ENCODE peak calls at places on chromosomes 2 and 18, in seven cellular contexts. X is H1, T is sigmoid colon, U is A549, Q is thyroid gland, P is endothelial cell of umbilical vein, B is transverse colon. O is an unnamed sample.

GRCh38 chr18:36737321-36737720 is 91.5 kb downstream of the TPGS2 start:
- DNase-seq in X (no peak), T (no peak), U (no peak), Q (no peak), P (no peak), B (no peak), O (no peak)

GRCh38 chr2:221874444-221874843 is 302.3 kb upstream of the EPHA4 start:
- DNase-seq in X (no peak), T (no peak), U (no peak), Q (no peak), P (no peak), B (no peak), O (no peak)

GRCh38 chr2:8855019-8855418 is 17.6 kb upstream of the KIDINS220 start:
- DNase-seq in X (no peak), T (no peak), U (no peak), Q (no peak), P (no peak), B (no peak), O (no peak)

GRCh38 chr18:51398104-51398503 is 200.6 kb upstream of the MEX3C start:
- DNase-seq in X (no peak), T (no peak), U (no peak), Q (no peak), P (no peak), B (no peak), O (no peak)

GRCh38 chr18:25113081-25113480 is 238.9 kb downstream of the ZNF521 start:
- DNase-seq in X (no peak), T (no peak), U (no peak), Q (no peak), P (no peak), B (no peak), O (no peak)

GRCh38 chr2:170928036-170928823 is 823 bp upstream of the GORASP2 start:
- DNase-seq in X (no peak), T (no peak), U (peak), Q (no peak), P (no peak), B (no peak), O (peak)

GRCh38 chr2:172248381-172249173 is 145.9 kb upstream of the DLX2 start:
- DNase-seq in X (no peak), T (no peak), U (no peak), Q (no peak), P (peak), B (no peak), O (no peak)

GRCh38 chr18:51610481-51610880 is 413.0 kb upstream of the MEX3C start:
- DNase-seq in X (no peak), T (no peak), U (no peak), Q (no peak), P (no peak), B (no peak), O (no peak)

GRCh38 chr2:178767099-178768060 is 39.8 kb downstream of the TTN start:
- DNase-seq in X (no peak), T (no peak), U (no peak), Q (no peak), P (no peak), B (no peak), O (no peak)

GRCh38 chr2:215431290-215431689 is 4.6 kb downstream of the FN1 start:
- DNase-seq in X (no peak), T (no peak), U (no peak), Q (no peak), P (no peak), B (no peak), O (no peak)

GRCh38 chr18:75048776-75049454 is 160.0 kb downstream of the PTGR3 start:
- DNase-seq in X (no peak), T (no peak), U (no peak), Q (peak), P (peak), B (no peak), O (no peak)

GRCh38 chr2:70962885-70963878 is 15.2 kb upstream of the ANKRD53 start:
- DNase-seq in X (no peak), T (no peak), U (no peak), Q (no peak), P (no peak), B (no peak), O (no peak)

GRCh38 chr2:120512321-120512710 is 166.4 kb downstream of the INHBB start:
- DNase-seq in X (no peak), T (peak), U (no peak), Q (no peak), P (no peak), B (no peak), O (no peak)

GRCh38 chr18:31510319-31510718 is 12.3 kb downstream of the DSG2 start:
- DNase-seq in X (no peak), T (no peak), U (no peak), Q (no peak), P (no peak), B (no peak), O (no peak)

GRCh38 chr2:65057391-65058052 is 1.3 kb downstream of the CEP68 start:
- DNase-seq in X (no peak), T (no peak), U (no peak), Q (no peak), P (peak), B (no peak), O (peak)

GRCh38 chr2:174717273-174717672 is 47.0 kb downstream of the CHRNA1 start:
- DNase-seq in X (no peak), T (no peak), U (no peak), Q (no peak), P (no peak), B (no peak), O (no peak)

GRCh38 chr2:23824777-23825212 is 102.1 kb downstream of the ATAD2B start:
- DNase-seq in X (no peak), T (no peak), U (peak), Q (no peak), P (peak), B (no peak), O (peak)

GRCh38 chr2:209496586-209496982 is 72.7 kb downstream of the MAP2 start:
- DNase-seq in X (no peak), T (no peak), U (no peak), Q (peak), P (peak), B (no peak), O (no peak)

GRCh38 chr2:134458950-134459349 is 205.1 kb downstream of the MGAT5 start:
- DNase-seq in X (no peak), T (no peak), U (no peak), Q (no peak), P (no peak), B (no peak), O (no peak)

GRCh38 chr18:57630759-57631660 is 9.4 kb upstream of the NARS1 start:
- DNase-seq in X (no peak), T (no peak), U (no peak), Q (no peak), P (no peak), B (no peak), O (no peak)

GRCh38 chr18:57627488-57627887 is 5.9 kb upstream of the NARS1 start:
- DNase-seq in X (no peak), T (no peak), U (no peak), Q (no peak), P (peak), B (no peak), O (no peak)

GRCh38 chr18:57629399-57629798 is 7.8 kb upstream of the NARS1 start:
- DNase-seq in X (no peak), T (no peak), U (no peak), Q (no peak), P (no peak), B (no peak), O (no peak)

GRCh38 chr18:57631697-57632096 is 10.1 kb upstream of the NARS1 start:
- DNase-seq in X (no peak), T (no peak), U (no peak), Q (no peak), P (peak), B (no peak), O (peak)

DNA sequence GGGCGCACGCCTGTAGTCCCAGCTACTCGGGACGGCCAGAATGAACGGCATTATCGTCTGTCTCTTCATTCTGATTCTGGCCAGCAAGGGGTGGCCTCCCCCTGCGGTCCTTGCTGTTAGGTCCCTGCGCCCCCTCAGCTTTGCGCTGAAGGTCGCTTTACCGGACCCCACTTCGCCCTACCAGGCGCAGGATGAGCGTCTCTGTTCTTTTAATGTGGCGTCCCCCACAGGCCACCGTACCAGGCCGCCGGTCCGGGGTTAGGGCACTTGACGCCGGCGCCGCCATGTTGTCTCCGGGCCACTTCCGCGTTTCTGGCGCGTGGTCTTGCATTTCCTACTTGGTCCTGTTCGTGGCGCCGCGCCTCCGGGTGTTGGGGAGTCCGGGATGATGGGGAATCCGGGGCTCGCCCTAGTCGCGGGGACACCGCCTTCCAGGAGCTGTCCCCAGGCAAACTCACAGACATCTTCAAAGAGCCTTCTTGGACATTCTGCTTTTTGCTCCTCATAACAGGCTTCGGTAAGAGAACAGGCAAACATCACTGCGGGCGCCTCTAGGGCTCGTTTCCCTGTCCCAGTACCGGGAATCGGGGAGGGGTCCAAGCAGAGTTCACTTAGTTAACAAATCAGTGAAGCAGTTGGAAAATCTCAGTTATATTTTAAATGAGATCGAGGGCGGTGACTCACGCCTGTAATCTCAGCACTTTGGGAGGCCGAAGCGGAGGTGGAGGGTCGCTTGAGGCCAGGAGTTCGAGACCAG is 8.5 kb upstream of the NARS1 start:
- DNase-seq in X (peak), T (peak), U (peak), Q (peak), P (peak), B (peak), O (peak)
- TF ChIP-seq POLR2A in X (peak), T (no peak), U (peak), Q (peak), P (peak), B (no peak), O (peak)

GRCh38 chr2:9951522-9952285 is at the start of gene GRHL1:
- DNase-seq in X (peak), T (peak), U (peak), Q (peak), P (peak), B (peak), O (peak)
- TF ChIP-seq POLR2A in X (no peak), T (no peak), U (peak), Q (peak), P (no peak), B (no peak), O (no peak)

DNA sequence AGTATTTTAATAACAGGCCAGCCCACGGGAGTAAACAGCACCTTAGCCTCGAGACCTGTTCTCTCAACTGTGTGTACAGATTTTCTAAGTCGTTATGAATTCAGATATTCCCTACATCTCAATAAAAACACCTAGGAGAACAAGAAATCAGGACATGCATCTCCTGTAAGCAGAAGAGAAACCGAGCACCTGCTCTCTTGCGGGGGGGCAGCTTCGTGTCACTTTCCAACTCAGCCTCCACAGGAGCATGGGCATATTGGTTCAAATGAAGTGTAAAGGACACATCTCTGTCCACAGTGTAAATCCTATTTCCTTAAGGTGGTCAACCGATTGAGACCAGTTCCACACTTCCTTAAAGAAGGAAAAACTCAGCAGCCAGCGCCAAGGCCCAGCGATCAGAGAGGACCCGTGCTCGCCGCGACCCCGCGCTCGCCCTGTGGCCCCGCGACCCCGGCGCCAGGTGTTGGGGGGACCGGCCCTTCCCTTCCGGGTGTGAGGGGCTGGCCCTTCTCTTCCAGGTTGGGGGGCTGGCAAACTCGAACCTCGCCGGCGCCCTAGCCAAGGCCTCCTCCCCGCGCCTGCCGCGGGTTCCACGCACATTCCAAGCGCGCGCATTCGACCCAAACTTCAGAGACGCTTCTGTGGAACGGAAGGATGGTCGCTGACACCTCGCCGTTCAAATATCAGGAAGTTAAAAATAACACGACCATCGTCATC is 652 bp downstream of the SH3YL1 start:
- DNase-seq in X (no peak), T (no peak), U (no peak), Q (peak), P (no peak), B (peak), O (no peak)
- TF ChIP-seq POLR2A in X (no peak), T (no peak), U (no peak), Q (no peak), P (no peak), B (no peak), O (no peak)

GRCh38 chr2:129877289-129877741 is 102.2 kb upstream of the RAB6C start:
- DNase-seq in X (peak), T (peak), U (peak), Q (peak), P (no peak), B (peak), O (peak)
- TF ChIP-seq POLR2A in X (no peak), T (no peak), U (no peak), Q (peak), P (no peak), B (no peak), O (no peak)

O was measured in erythroblast.